ENCODE peak calls at places on chromosomes 16 and 17, in nine cellular contexts. J is GM12865; V is NCI-H226; H is activated CD8-positive, alpha-beta memory T cell treated with anti-CD3 and anti-CD28 coated beads, Interleukin-2, amount 50 U/mL, for 4 hours; Z is nucleus accumbens; N is naive thymus-derived CD4-positive, alpha-beta T cell; A is stromal cell of bone marrow; S is stimulated activated CD8-positive, alpha-beta memory T cell treated with anti-CD3 and anti-CD28 coated beads, Interleukin-4, amount 100 ng/mL, for 24 hours; F is vagina. I is an unnamed sample.

GRCh38 chr16:4327782-4328579 is 12.1 kb downstream of the GLIS2 start:
- DNase-seq in H (peak; percentile 50), J (peak; percentile 56), F (no peak), A (no peak), S (no peak), Z (peak; percentile 56), N (peak; percentile 68), V (no peak), I (no peak)

GRCh38 chr16:4392382-4393242 is 21.0 kb downstream of the VASN start:
- DNase-seq in Z (no peak), H (no peak), J (no peak), N (no peak), V (peak; percentile 70), S (no peak), F (no peak), A (no peak), I (no peak)

GRCh38 chr17:746783-747629 is 5.1 kb downstream of the GEMIN4 start:
- DNase-seq in Z (no peak), S (no peak), V (no peak), F (no peak), J (no peak), H (no peak), A (no peak), N (no peak), I (no peak)

GRCh38 chr17:15289285-15290185 is 24.4 kb upstream of the PMP22 start:
- DNase-seq in S (no peak), F (no peak), N (no peak), H (no peak), Z (no peak), A (peak; percentile 41), J (no peak), V (no peak), I (no peak)

GRCh38 chr17:49132699-49133364 is at the start of gene B4GALNT2:
- DNase-seq in S (no peak), F (no peak), A (no peak), J (no peak), V (no peak), N (no peak), H (no peak), Z (no peak), I (no peak)

GRCh38 chr16:48446534-48446920 is 61.3 kb upstream of the SIAH1 start:
- DNase-seq in F (peak; percentile 62), S (no peak), H (no peak), N (no peak), Z (no peak), J (no peak), A (no peak), V (no peak), I (no peak)

GRCh38 chr17:15998031-15998574 is 1.4 kb downstream of the ZSWIM7 start:
- DNase-seq in V (no peak), J (no peak), H (no peak), A (no peak), Z (no peak), S (no peak), N (no peak), F (no peak), I (peak; percentile 28)

GRCh38 chr17:72407336-72408121 is 286.7 kb downstream of the SOX9 start:
- DNase-seq in S (no peak), Z (no peak), F (no peak), N (no peak), J (peak; percentile 83), A (peak; percentile 94), V (peak; percentile 90), H (no peak), I (no peak)

GRCh38 chr17:75010683-75011406 is 1.6 kb upstream of the MRPL58 start:
- DNase-seq in N (no peak), Z (no peak), A (peak; percentile 41), H (no peak), F (no peak), V (peak; percentile 69), S (no peak), J (no peak), I (no peak)

GRCh38 chr17:45345554-45346254 is 28.9 kb upstream of the MAP3K14 start:
- DNase-seq in H (peak; percentile 0), S (no peak), N (no peak), A (peak; percentile 63), J (no peak), Z (no peak), F (no peak), V (peak; percentile 67), I (no peak)

GRCh38 chr16:1745181-1745899 is 26.0 kb downstream of the NME3 start:
- DNase-seq in H (no peak), A (peak; percentile 10), Z (no peak), V (peak; percentile 93), S (no peak), N (no peak), J (no peak), F (no peak), I (no peak)

GRCh38 chr17:60630352-60630751 is 30.4 kb downstream of the PPM1D start:
- DNase-seq in N (no peak), S (no peak), Z (no peak), J (no peak), V (no peak), H (no peak), A (peak; percentile 18), F (no peak), I (no peak)

GRCh38 chr17:71080937-71081336 is 911.6 kb downstream of the KCNJ2 start:
- DNase-seq in H (no peak), N (no peak), J (no peak), V (no peak), S (no peak), Z (no peak), A (no peak), F (no peak), I (no peak)

GRCh38 chr16:87950765-87951549 is at the start of gene BANP:
- DNase-seq in J (peak; percentile 100), V (peak; percentile 99), A (peak; percentile 97), S (peak; percentile 95), N (peak; percentile 99), H (peak; percentile 95), F (peak; percentile 98), Z (peak; percentile 95), I (peak; percentile 93)

GRCh38 chr17:20032636-20033035 is 23.5 kb downstream of the SPECC1 start:
- DNase-seq in N (no peak), F (no peak), Z (no peak), J (peak; percentile 15), A (no peak), H (no peak), V (no peak), S (no peak), I (no peak)